ENCODE peak calls at places on chromosomes 7 and 10, in five cellular contexts. M is mammary epithelial cell, Z is adipocyte, O is prostate gland, F is H9. L is an unnamed sample. For H3K4me1, the result is how much of the 10 kb centered on the place peaks cover.

GRCh38 chr10:28717659-28718201 is 40.4 kb downstream of the BAMBI start:
- DNase-seq in O (no peak), Z (no peak), M (no peak), F (no peak), L (no peak)

GRCh38 chr7:117248810-117249209 is 74.0 kb downstream of the WNT2 start:
- DNase-seq in Z (no peak), M (no peak), O (no peak), F (no peak), L (no peak)

GRCh38 chr7:127816354-127817190 is 164.6 kb downstream of the SND1 start:
- DNase-seq in M (no peak), Z (no peak), F (no peak), O (no peak), L (no peak)

GRCh38 chr10:28737096-28737495 is 59.8 kb downstream of the BAMBI start:
- DNase-seq in Z (no peak), F (no peak), M (no peak), O (no peak), L (no peak)

GRCh38 chr7:106885652-106886051 is 20.6 kb downstream of the PIK3CG start:
- DNase-seq in Z (no peak), O (no peak), M (no peak), F (no peak), L (no peak)

GRCh38 chr7:14924398-14924797 is 21.8 kb upstream of the DGKB start:
- DNase-seq in M (no peak), Z (peak), O (no peak), F (no peak), L (no peak)

GRCh38 chr10:84264611-84265141 is 19.8 kb downstream of the RGR start:
- DNase-seq in O (peak), M (peak), Z (peak), F (peak), L (peak)

GRCh38 chr10:91642831-91643692 is 10.2 kb upstream of the PPP1R3C start:
- DNase-seq in M (peak), Z (no peak), O (no peak), F (no peak), L (no peak)

GRCh38 chr7:71148098-71148497 is 16.2 kb downstream of the GALNT17 start:
- DNase-seq in Z (no peak), F (no peak), M (no peak), O (no peak), L (no peak)

GRCh38 chr7:129401968-129402860 is 32.0 kb upstream of the STRIP2 start:
- DNase-seq in F (no peak), Z (no peak), O (no peak), M (no peak), L (no peak)

GRCh38 chr7:17302575-17303142 is 4.2 kb downstream of the AHR start:
- DNase-seq in O (no peak), Z (peak), F (no peak), M (peak), L (peak)

GRCh38 chr10:49610735-49611165 is 640 bp downstream of the SLC18A3 start:
- DNase-seq in Z (no peak), F (no peak), M (no peak), O (no peak), L (no peak)

GRCh38 chr7:153006452-153006851 is 246.9 kb downstream of the ACTR3B start:
- DNase-seq in F (no peak), Z (no peak), O (no peak), M (no peak), L (no peak)

GRCh38 chr7:72438491-72438890 is 26.4 kb upstream of the CALN1 start:
- DNase-seq in O (no peak), Z (no peak), F (no peak), M (no peak), L (no peak)

GRCh38 chr7:22255342-22255741 is 101.6 kb downstream of the RAPGEF5 start:
- DNase-seq in M (no peak), F (no peak), O (no peak), Z (no peak), L (no peak)

GRCh38 chr10:114684822-114685209 is 26.7 kb upstream of the ABLIM1 start:
- DNase-seq in F (no peak), O (no peak), M (peak), Z (peak), L (no peak)

GRCh38 chr10:7111574-7111973 is 299.3 kb downstream of the SFMBT2 start:
- DNase-seq in Z (peak), O (no peak), F (no peak), M (peak), L (no peak)

GRCh38 chr7:49703876-49704275 is 69.6 kb upstream of the VWC2 start:
- DNase-seq in Z (no peak), F (no peak), O (no peak), M (no peak), L (no peak)

GRCh38 chr7:29289156-29290021 is 94.8 kb downstream of the CHN2 start:
- DNase-seq in O (no peak), M (no peak), Z (no peak), F (no peak), L (no peak)

GRCh38 chr10:32210306-32211045 is 136.5 kb downstream of the EPC1 start:
- DNase-seq in Z (peak), M (peak), F (peak), O (no peak), L (no peak)

GRCh38 chr10:62681211-62681940 is 123.1 kb upstream of the ADO start:
- DNase-seq in F (peak), Z (no peak), M (no peak), O (no peak), L (peak)

GRCh38 chr10:132006966-132007365 is 25.2 kb upstream of the BNIP3 start:
- DNase-seq in F (peak), Z (no peak), O (no peak), M (no peak), L (no peak)

DNA sequence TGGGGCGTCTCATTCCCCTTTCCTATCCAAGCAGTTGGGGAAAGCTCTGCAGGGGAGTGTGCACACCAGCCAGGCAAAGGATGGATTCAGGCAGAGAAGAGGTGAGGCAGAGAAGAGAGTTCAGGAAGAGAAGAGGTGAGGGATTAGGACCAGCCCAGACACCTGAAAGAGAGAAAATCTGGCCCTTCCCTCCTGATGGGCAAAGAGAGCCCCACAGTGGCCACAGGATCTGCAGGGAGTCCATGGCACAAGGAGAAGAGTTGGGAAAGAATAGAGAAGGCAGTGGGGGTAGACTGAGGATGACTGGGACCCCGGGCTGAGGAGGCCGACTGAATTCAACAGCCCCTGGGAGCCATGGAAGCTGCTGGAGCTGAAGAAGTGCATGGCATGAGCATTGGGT is 140.4 kb upstream of the ZMIZ1 start:
- DNase-seq in Z (no peak), M (no peak), O (no peak), F (no peak), L (no peak)
- H3K4me1 ChIP-seq in Z (under half), M (under half), O (under half), F (under half), L (under half)

DNA sequence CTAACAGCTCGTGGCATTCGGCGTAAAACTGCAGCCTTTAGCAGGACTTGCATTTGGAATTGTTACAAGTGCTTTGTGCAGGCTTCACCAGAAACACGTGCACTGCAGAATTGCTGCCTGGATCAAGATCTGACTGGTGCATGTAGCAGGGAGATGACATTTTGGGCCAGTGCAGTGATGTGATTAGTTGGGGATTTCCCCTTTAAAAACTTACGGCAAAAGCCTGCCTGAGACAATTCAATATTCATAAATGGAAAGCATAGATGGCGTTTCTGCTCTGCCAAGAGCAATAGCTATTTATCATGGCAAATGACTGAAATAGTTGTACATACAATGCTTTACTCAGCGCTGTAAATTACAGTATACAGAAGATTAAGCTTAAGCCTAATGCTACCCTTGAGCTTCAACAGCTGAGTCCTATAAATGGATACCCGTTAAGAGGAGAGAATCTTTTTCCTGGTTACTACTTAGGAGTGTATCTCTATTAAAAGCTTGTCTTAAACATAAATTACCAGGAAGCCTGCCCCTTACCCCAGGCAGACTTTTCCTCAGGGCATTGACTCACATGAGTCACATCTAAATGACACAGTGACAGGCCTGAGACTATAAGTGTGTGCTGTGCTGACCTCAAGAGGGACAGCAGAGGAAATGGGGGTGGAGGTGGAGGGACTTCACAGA is 106.3 kb downstream of the ATXN7L1 start:
- DNase-seq in Z (peak), M (no peak), F (no peak), O (no peak), L (no peak)
- H3K4me1 ChIP-seq in Z (under half), M (under half), F (under half), O (under half), L (under half)

GRCh38 chr10:88089498-88089897 is 226.1 kb downstream of the PTEN start:
- DNase-seq in F (no peak), Z (no peak), M (no peak), O (peak), L (no peak)
- H3K4me1 ChIP-seq in F (under half), Z (under half), M (under half), O (under half), L (under half)

GRCh38 chr10:133261726-133262325 is 14.8 kb downstream of the ADAM8 start:
- DNase-seq in M (peak), O (peak), F (peak), Z (peak), L (peak)
- H3K4me1 ChIP-seq in M (half or more), O (under half), F (under half), Z (under half), L (half or more)

GRCh38 chr7:139772837-139773236 is 5.0 kb downstream of the HIPK2 start:
- DNase-seq in Z (no peak), F (no peak), M (no peak), O (no peak), L (no peak)
- H3K4me1 ChIP-seq in Z (under half), F (under half), M (half or more), O (under half), L (half or more)

DNA sequence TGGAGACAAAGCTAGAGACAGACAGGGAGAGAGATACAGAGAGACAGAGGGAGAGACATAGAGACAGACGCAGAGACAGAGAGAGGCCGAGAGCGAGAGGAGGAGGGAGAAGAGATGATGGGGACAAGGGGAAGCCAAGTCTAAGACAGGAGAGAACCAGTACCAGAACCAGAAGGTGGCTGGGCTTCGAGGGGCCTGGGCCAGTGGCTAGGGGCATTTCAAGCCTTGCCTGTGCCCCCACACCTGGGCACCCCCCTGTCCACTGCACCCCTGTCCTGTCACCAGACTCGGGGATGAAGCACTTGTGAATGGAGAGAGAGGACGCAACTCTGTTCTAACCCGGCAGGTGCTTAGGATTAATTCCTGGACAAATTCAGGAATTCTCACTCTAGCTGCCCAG is 157.1 kb downstream of the WDR37 start:
- DNase-seq in F (no peak), Z (no peak), O (no peak), M (no peak), L (no peak)
- H3K4me1 ChIP-seq in F (under half), Z (under half), O (under half), M (under half), L (under half)

L was measured in CD4-positive, alpha-beta memory T cell.